ENCODE peak calls at places on chromosomes 7 and 10, in six cellular contexts. P is OCI-LY7, M is fibroblast of lung, C is hepatocyte, B is IMR-90, I is GM23248. N is an unnamed sample. For H3K4me1, the result is how much of the 10 kb centered on the place peaks cover.

GRCh38 chr10:14579405-14579804 is 195.3 kb downstream of the FAM107B start:
- DNase-seq in P (no peak), M (peak), C (no peak), B (peak), I (peak), N (no peak)

GRCh38 chr7:27409776-27410175 is 167.2 kb downstream of the EVX1 start:
- DNase-seq in P (no peak), M (peak), C (peak), B (no peak), I (peak), N (no peak)

GRCh38 chr10:95567903-95568630 is 6.9 kb upstream of the SORBS1 start:
- DNase-seq in P (no peak), M (no peak), C (no peak), B (no peak), I (peak), N (no peak)

GRCh38 chr10:64275774-64276173 is 754.6 kb downstream of the REEP3 start:
- DNase-seq in P (no peak), M (no peak), C (no peak), B (no peak), I (no peak), N (no peak)

GRCh38 chr10:129599160-129599559 is 132.1 kb downstream of the MGMT start:
- DNase-seq in P (no peak), M (no peak), C (no peak), B (no peak), I (no peak), N (no peak)

GRCh38 chr10:84054743-84055142 is 84.6 kb upstream of the GHITM start:
- DNase-seq in P (no peak), M (no peak), C (no peak), B (no peak), I (no peak), N (peak)

GRCh38 chr10:42992156-42992956 is 84.5 kb upstream of the RET start:
- DNase-seq in P (no peak), M (no peak), C (no peak), B (no peak), I (no peak), N (no peak)

GRCh38 chr7:149199234-149199990 is 4.1 kb downstream of the ZNF282 start:
- DNase-seq in P (no peak), M (no peak), C (no peak), B (peak), I (peak), N (no peak)

GRCh38 chr10:108303149-108303548 is 1138.6 kb upstream of the SORCS1 start:
- DNase-seq in P (no peak), M (no peak), C (no peak), B (no peak), I (peak), N (no peak)

GRCh38 chr10:62047960-62048383 is 146.5 kb downstream of the ARID5B start:
- DNase-seq in P (peak), M (no peak), C (peak), B (no peak), I (peak), N (no peak)

GRCh38 chr7:23864984-23865383 is 155.0 kb downstream of the STK31 start:
- DNase-seq in P (no peak), M (peak), C (no peak), B (peak), I (peak), N (no peak)

GRCh38 chr7:137925754-137926153 is 76.1 kb downstream of the CREB3L2 start:
- DNase-seq in P (no peak), M (no peak), C (no peak), B (no peak), I (no peak), N (no peak)

GRCh38 chr10:47332946-47333345 is 10.7 kb downstream of the GDF2 start:
- DNase-seq in P (no peak), M (no peak), C (no peak), B (peak), I (peak), N (no peak)

GRCh38 chr7:98641646-98642489 is 24.8 kb downstream of the NPTX2 start:
- DNase-seq in P (peak), M (no peak), C (no peak), B (no peak), I (no peak), N (peak)

GRCh38 chr7:103573479-103574058 is 127.6 kb upstream of the SLC26A5 start:
- DNase-seq in P (peak), M (peak), C (peak), B (peak), I (peak), N (peak)

GRCh38 chr10:125001313-125002043 is 59.6 kb downstream of the ZRANB1 start:
- DNase-seq in P (no peak), M (peak), C (no peak), B (no peak), I (no peak), N (no peak)

GRCh38 chr10:119190353-119190752 is 11.7 kb upstream of the PRDX3 start:
- DNase-seq in P (no peak), M (peak), C (peak), B (peak), I (peak), N (no peak)

GRCh38 chr7:68306692-68307107 is 1291.6 kb upstream of the AUTS2 start:
- DNase-seq in P (no peak), M (no peak), C (no peak), B (no peak), I (no peak), N (no peak)

GRCh38 chr7:100208911-100209408 is 10.8 kb upstream of the PVRIG start:
- DNase-seq in P (no peak), M (no peak), C (no peak), B (no peak), I (no peak), N (peak)

GRCh38 chr7:142997590-142997989 is 29.3 kb downstream of the OR9A2 start:
- DNase-seq in P (no peak), M (no peak), C (no peak), B (no peak), I (no peak), N (no peak)

GRCh38 chr7:96486681-96487080 is 164.8 kb upstream of the SLC25A13 start:
- DNase-seq in P (no peak), M (no peak), C (no peak), B (no peak), I (no peak), N (no peak)

GRCh38 chr10:92126100-92126650 is 164.7 kb downstream of the CPEB3 start:
- DNase-seq in P (no peak), M (no peak), C (no peak), B (peak), I (no peak), N (no peak)

GRCh38 chr10:103676851-103677417 is 178.4 kb downstream of the SH3PXD2A start:
- DNase-seq in P (no peak), M (peak), C (no peak), B (peak), I (peak), N (no peak)

GRCh38 chr7:95859434-95859833 is 87.1 kb downstream of the DYNC1I1 start:
- DNase-seq in P (no peak), M (no peak), C (peak), B (peak), I (peak), N (peak)

GRCh38 chr7:156759579-156760202 is 119.1 kb downstream of the RNF32 start:
- DNase-seq in P (no peak), M (no peak), C (peak), B (no peak), I (no peak), N (no peak)
- H3K4me1 ChIP-seq in P (under half), M (under half), C (under half), B (under half), I (under half), N (under half)

DNA sequence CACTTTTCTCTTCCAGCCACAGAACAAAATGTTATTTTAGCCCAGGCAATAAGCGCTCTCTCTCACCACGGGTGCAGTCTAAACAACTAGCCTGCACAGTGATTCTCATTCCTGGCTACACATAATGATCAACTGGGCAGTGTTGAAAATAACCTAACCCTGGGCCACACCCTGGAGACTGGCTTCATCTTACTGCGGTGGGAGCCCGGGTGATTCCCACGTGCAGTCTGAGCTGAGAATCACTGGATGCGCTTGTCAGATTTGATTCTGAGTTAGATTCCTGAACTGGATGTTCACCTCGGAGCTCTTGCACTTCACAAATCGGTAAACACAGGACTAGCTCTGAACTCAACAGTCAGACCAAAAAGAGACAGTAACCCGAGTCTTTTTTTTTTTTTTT is 14.9 kb downstream of the ZC3HAV1 start:
- DNase-seq in P (no peak), M (peak), C (no peak), B (peak), I (peak), N (no peak)
- H3K4me2 ChIP-seq in P (peak), M (no peak), C (no peak), B (no peak), I (no peak), N (peak)

GRCh38 chr10:100983868-100984669 is 3.2 kb downstream of the MRPL43 start:
- DNase-seq in P (no peak), M (no peak), C (no peak), B (no peak), I (no peak), N (no peak)
- H2AFZ ChIP-seq in P (no peak), M (no peak), C (no peak), B (no peak), I (no peak), N (no peak)

GRCh38 chr7:92717982-92718716 is 118.2 kb downstream of the CDK6 start:
- DNase-seq in P (peak), M (peak), C (no peak), B (peak), I (peak), N (no peak)

GRCh38 chr7:92717601-92717981 is 118.8 kb downstream of the CDK6 start:
- DNase-seq in P (no peak), M (no peak), C (no peak), B (peak), I (peak), N (no peak)

GRCh38 chr7:92722541-92722940 is 113.8 kb downstream of the CDK6 start:
- DNase-seq in P (no peak), M (peak), C (no peak), B (peak), I (no peak), N (no peak)

GRCh38 chr7:92723205-92723604 is 113.2 kb downstream of the CDK6 start:
- DNase-seq in P (no peak), M (no peak), C (no peak), B (peak), I (peak), N (no peak)

DNA sequence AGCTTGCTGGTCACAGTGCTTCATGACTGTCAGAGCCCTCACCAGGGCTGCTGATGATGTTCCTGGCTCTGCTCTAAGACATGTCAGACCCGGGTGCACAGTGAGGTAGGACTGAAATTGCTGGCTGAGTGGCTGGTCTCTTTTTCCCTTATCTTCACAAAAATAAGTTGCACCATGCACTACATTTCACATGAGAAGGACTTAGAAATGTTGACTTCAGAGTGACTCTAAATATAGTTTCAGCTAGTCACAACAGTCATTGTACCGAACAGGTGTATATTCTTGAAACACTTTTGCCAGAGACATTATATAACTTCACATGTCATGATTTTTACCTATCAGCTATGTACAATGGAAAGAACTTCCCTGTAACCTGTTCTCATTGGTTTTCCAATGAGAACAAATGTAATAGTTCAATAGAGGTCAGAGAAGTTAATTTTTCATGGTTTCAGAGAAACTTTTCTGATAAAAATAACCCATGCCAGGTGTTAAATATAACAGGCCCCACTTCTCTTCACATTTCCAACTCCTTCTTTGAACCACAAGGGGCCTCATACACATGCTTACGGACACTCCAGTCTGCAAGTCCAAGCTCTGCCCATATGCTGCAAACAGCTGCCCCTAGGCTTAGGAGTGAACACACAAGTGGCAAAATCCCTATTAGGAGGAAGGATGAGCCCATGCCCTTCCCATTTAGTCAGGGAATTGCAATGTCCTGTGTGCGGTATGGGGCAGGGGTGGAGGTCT is 115.6 kb downstream of the CDK6 start:
- DNase-seq in P (peak), M (no peak), C (no peak), B (no peak), I (no peak), N (no peak)
- H3K4me1 ChIP-seq in P (under half), M (under half), C (under half), B (under half), I (under half), N (under half)

GRCh38 chr10:126351021-126351420 is 37.3 kb downstream of the ADAM12 start:
- DNase-seq in P (no peak), M (no peak), C (no peak), B (no peak), I (no peak), N (no peak)
- H3K4me2 ChIP-seq in P (no peak), M (no peak), C (no peak), B (no peak), I (no peak), N (no peak)

GRCh38 chr7:30367561-30367960 is 83.2 kb downstream of the ZNRF2 start:
- DNase-seq in P (no peak), M (no peak), C (no peak), B (no peak), I (no peak), N (no peak)
- H2AFZ ChIP-seq in P (no peak), M (no peak), C (no peak), B (no peak), I (no peak), N (no peak)

N was measured in GM23338.